ENCODE peak calls at places on chromosomes 5 and 9, in four cellular contexts. X, P, Z and C are unnamed samples.

GRCh38 chr9:112049834-112050516 is 125.1 kb downstream of the SUSD1 start:
- DNase-seq in P (no peak), X (no peak), Z (no peak), C (no peak)

GRCh38 chr5:56479701-56480304 is 246.7 kb upstream of the ANKRD55 start:
- DNase-seq in P (no peak), X (no peak), Z (no peak), C (no peak)

GRCh38 chr9:120767451-120767850 is 25.8 kb downstream of the FBXW2 start:
- DNase-seq in Z (no peak), X (no peak), P (no peak), C (no peak)

GRCh38 chr5:151406322-151406947 is 41.0 kb upstream of the SLC36A1 start:
- DNase-seq in P (no peak), Z (no peak), X (no peak), C (no peak)

GRCh38 chr5:176545737-176546509 is 3.2 kb upstream of the CDHR2 start:
- DNase-seq in X (no peak), Z (no peak), P (no peak), C (no peak)

GRCh38 chr9:137970098-137970497 is 92.5 kb downstream of the CACNA1B start:
- DNase-seq in Z (no peak), P (peak; percentile 26), X (no peak), C (no peak)

GRCh38 chr5:131773805-131774204 is 23.0 kb downstream of the FNIP1 start:
- DNase-seq in Z (no peak), P (no peak), X (no peak), C (no peak)

GRCh38 chr5:166883016-166883415 is 1408.4 kb upstream of the WWC1 start:
- DNase-seq in X (no peak), Z (no peak), P (no peak), C (no peak)

GRCh38 chr5:53167836-53168235 is 58.3 kb upstream of the MOCS2 start:
- DNase-seq in X (no peak), Z (no peak), P (peak; percentile 48), C (no peak)

GRCh38 chr5:119629339-119629738 is at the start of gene FAM170A:
- DNase-seq in P (no peak), Z (no peak), X (no peak), C (no peak)

GRCh38 chr9:107034831-107035230 is 171.9 kb downstream of the ZNF462 start:
- DNase-seq in X (no peak), Z (no peak), P (no peak), C (no peak)